ENCODE peak calls at places on chromosomes 12 and 14, in eight cellular contexts. Y is kidney glomerular epithelial cell; Z is stimulated activated CD8-positive, alpha-beta memory T cell treated with anti-CD3 and anti-CD28 coated beads, Interleukin-4, amount 100 ng/mL, for 1 hour; N is ACHN; W is NCI-H2081; O is foreskin fibroblast; V is stimulated activated CD4-positive, alpha-beta T cell treated with anti-CD3 and anti-CD28 coated beads, Interleukin-4, amount 100 ng/mL, for 24 hours; D is activated T-helper 9 cell treated with anti-CD3 and anti-CD28 coated beads, Interleukin-2, amount 50 U/mL, for 16 hours. I is an unnamed sample.

GRCh38 chr14:30002859-30003258 is 75.2 kb upstream of the PRKD1 start:
- DNase-seq in O (no peak), Y (no peak), D (no peak), Z (no peak), V (no peak), N (no peak), W (no peak), I (no peak)

GRCh38 chr12:53452159-53453077 is 516 bp downstream of the PCBP2 start:
- DNase-seq in O (peak), N (peak), D (peak), W (peak), V (peak), Y (peak), Z (peak), I (peak)

GRCh38 chr14:75454963-75455546 is 27.2 kb downstream of the JDP2 start:
- DNase-seq in N (peak), Y (peak), W (no peak), V (no peak), Z (no peak), O (peak), D (no peak), I (peak)

GRCh38 chr12:125099407-125099779 is 34.2 kb downstream of the AACS start:
- DNase-seq in W (no peak), Z (no peak), O (no peak), V (no peak), D (no peak), N (no peak), Y (no peak), I (no peak)

GRCh38 chr12:69240625-69240984 is 1.2 kb downstream of the CPSF6 start:
- DNase-seq in O (peak), W (no peak), Z (no peak), Y (no peak), N (peak), D (no peak), V (peak), I (no peak)

GRCh38 chr12:51970904-51971646 is 19.6 kb downstream of the ACVR1B start:
- DNase-seq in O (no peak), Y (peak), Z (no peak), W (no peak), N (peak), D (peak), V (peak), I (peak)

GRCh38 chr14:76931629-76932402 is 96.7 kb downstream of the IRF2BPL start:
- DNase-seq in W (no peak), Y (no peak), Z (no peak), D (no peak), V (no peak), N (no peak), O (no peak), I (no peak)

GRCh38 chr14:71113376-71113775 is 206.1 kb downstream of the PCNX1 start:
- DNase-seq in N (no peak), Z (no peak), W (no peak), Y (no peak), D (no peak), V (no peak), O (peak), I (no peak)

GRCh38 chr12:59407799-59408198 is 188.0 kb upstream of the SLC16A7 start:
- DNase-seq in N (no peak), Z (no peak), V (no peak), Y (no peak), W (no peak), D (no peak), O (no peak), I (no peak)

GRCh38 chr12:2851931-2852330 is 4.9 kb downstream of the TEX52 start:
- DNase-seq in D (no peak), O (no peak), N (no peak), Y (no peak), W (no peak), Z (no peak), V (no peak), I (no peak)

GRCh38 chr14:74698894-74699293 is 14.0 kb downstream of the AREL1 start:
- DNase-seq in W (no peak), O (no peak), Y (no peak), Z (no peak), D (no peak), N (no peak), V (no peak), I (no peak)

GRCh38 chr14:72892879-72893635 is 844 bp downstream of the DPF3 start:
- DNase-seq in V (peak), D (no peak), W (no peak), Z (no peak), Y (no peak), N (peak), O (peak), I (no peak)

I was measured in H4.